ENCODE peak calls at places on chromosomes 4 and X, in five cellular contexts. Q is endothelial cell of umbilical vein, D is HCT116, E is gastrocnemius medialis, L is H1. S is an unnamed sample.

GRCh38 chr4:3476936-3477749 is 14.0 kb downstream of the DOK7 start:
- DNase-seq in Q (no peak), D (no peak), E (no peak), L (no peak), S (no peak)

GRCh38 chr4:30962949-30963348 is 242.8 kb downstream of the PCDH7 start:
- DNase-seq in Q (peak), E (no peak), L (no peak), D (peak), S (no peak)

GRCh38 chr4:68906238-68907137 is 45.1 kb downstream of the UGT2A3 start:
- DNase-seq in D (no peak), Q (no peak), E (no peak), L (no peak), S (peak)

GRCh38 chrX:95860127-95860526 is 824.5 kb upstream of the DIAPH2 start:
- DNase-seq in L (no peak), Q (no peak), D (no peak), E (no peak), S (no peak)

GRCh38 chrX:76827672-76828071 is 400.2 kb downstream of the MAGEE1 start:
- DNase-seq in D (no peak), Q (no peak), L (no peak), E (no peak), S (no peak)

GRCh38 chrX:105375816-105376215 is 155.3 kb upstream of the TEX13A start:
- DNase-seq in E (no peak), L (no peak), Q (no peak), D (no peak), S (no peak)

GRCh38 chr4:40462326-40462725 is 127.2 kb downstream of the CHRNA9 start:
- DNase-seq in Q (no peak), L (no peak), D (no peak), E (no peak), S (peak)

GRCh38 chrX:28848707-28849106 is 261.5 kb downstream of the IL1RAPL1 start:
- DNase-seq in E (no peak), L (no peak), D (no peak), Q (no peak), S (no peak)

GRCh38 chrX:17032351-17032750 is 85.9 kb downstream of the REPS2 start:
- DNase-seq in Q (peak), D (no peak), E (peak), L (no peak), S (peak)

GRCh38 chr4:10599574-10599973 is 85.0 kb downstream of the CLNK start:
- DNase-seq in D (no peak), L (no peak), Q (no peak), E (no peak), S (no peak)

GRCh38 chrX:96843566-96843965 is 40.1 kb upstream of the RPA4 start:
- DNase-seq in Q (no peak), L (peak), E (no peak), D (no peak), S (no peak)

GRCh38 chr4:186342582-186342981 is 76.6 kb downstream of the F11 start:
- DNase-seq in D (no peak), Q (no peak), E (no peak), L (no peak), S (no peak)

GRCh38 chr4:141541851-141542250 is 94.5 kb upstream of the IL15 start:
- DNase-seq in Q (no peak), L (no peak), E (no peak), D (no peak), S (no peak)

GRCh38 chr4:128668566-128668965 is 140.9 kb upstream of the JADE1 start:
- DNase-seq in E (no peak), L (no peak), D (no peak), Q (no peak), S (no peak)

GRCh38 chrX:50691820-50692219 is 122.2 kb downstream of the SHROOM4 start:
- DNase-seq in E (no peak), Q (peak), L (no peak), D (peak), S (peak)

GRCh38 chr4:34720563-34720962 is 1523.8 kb downstream of the ARAP2 start:
- DNase-seq in D (peak), Q (peak), E (no peak), L (no peak), S (no peak)

GRCh38 chr4:139762715-139763114 is 97.1 kb downstream of the MGST2 start:
- DNase-seq in D (no peak), Q (peak), L (no peak), E (no peak), S (no peak)
- H3K27ac ChIP-seq in D (no peak), Q (peak), L (no peak), E (peak), S (no peak)

GRCh38 chr4:70818173-70818856 is 21.4 kb downstream of the GRSF1 start:
- DNase-seq in L (no peak), D (no peak), E (no peak), Q (no peak), S (no peak)
- TF ChIP-seq POLR2A in L (no peak), D (no peak), E (no peak), Q (no peak), S (no peak)

DNA sequence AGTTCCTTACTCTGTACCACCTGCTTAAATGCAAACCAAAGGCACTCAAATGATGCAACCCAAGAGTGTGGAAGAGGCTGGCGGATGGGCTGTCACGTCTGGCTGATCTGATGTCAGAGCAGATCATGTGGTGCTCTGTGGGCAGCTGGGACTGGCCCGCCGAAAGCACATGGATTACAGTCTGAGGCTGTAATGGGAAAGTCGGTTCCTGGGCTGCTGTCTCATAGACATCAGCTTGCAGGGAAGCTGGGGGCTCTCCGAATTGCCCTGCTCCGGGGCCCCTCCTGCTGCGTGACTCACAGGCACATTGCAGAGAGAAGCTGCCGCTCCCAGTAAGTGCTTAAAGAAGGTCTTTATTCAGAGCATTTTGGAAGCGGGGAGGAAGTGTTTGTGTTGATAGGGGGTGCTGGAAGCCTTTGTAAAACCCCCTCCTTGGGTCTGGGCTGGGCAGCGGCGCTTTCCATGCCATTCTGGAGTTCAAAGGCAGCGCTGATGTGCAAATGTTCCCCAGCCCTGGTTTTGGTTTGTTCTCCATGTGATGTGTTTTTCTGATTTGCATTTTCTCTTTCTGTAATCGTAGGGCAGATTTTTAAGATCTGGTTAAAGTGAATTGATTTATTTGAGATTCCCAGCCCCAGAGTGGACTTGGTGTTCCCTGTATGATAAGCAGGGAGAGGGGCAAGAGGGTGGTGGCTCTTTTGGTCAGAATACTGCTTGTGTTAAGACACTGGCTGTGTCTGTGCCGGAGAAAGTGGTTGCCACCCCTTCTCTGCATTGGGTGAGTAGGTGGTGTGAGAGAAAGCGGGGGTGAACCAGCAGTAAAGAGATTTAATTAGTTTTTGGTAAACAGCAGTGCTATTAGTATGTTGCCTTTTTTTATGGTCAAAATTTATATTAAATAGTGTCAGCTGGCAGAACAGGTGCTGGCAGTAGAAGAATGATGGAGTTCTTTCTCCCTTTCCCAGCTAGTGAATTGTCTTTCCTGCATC is 181.3 kb downstream of the LARP7 start:
- DNase-seq in L (peak), D (peak), Q (peak), E (peak), S (peak)
- H3K27ac ChIP-seq in L (no peak), D (no peak), Q (no peak), E (peak), S (no peak)

DNA sequence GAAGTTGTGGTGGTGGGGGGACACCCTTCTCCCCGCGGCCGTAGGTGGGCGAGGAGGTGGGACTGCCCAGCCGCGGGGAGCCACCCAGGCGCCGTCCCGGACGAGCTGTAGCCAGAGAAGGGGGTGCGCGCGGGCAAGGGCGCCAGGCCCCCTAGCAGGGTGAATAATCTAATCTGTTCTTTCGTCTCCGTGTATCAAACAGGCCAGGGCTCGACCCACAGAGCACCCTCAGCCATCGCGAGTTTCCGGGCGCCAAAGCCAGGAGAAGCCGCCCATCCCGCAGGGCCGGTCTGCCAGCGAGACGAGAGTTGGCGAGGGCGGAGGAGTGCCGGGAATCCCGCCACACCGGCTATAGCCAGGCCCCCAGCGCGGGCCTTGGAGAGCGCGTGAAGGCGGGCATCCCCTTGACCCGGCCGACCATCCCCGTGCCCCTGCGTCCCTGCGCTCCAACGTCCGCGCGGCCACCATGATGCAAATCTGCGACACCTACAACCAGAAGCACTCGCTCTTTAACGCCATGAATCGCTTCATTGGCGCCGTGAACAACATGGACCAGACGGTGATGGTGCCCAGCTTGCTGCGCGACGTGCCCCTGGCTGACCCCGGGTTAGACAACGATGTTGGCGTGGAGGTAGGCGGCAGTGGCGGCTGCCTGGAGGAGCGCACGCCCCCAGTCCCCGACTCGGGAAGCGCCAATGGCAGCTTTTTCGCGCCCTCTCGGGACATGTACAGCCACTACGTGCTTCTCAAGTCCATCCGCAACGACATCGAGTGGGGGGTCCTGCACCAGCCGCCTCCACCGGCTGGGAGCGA is 3.4 kb downstream of the MID1IP1 start:
- DNase-seq in D (no peak), L (no peak), Q (peak), E (peak), S (peak)
- TF ChIP-seq POLR2A in D (no peak), L (peak), Q (no peak), E (no peak), S (no peak)

DNA sequence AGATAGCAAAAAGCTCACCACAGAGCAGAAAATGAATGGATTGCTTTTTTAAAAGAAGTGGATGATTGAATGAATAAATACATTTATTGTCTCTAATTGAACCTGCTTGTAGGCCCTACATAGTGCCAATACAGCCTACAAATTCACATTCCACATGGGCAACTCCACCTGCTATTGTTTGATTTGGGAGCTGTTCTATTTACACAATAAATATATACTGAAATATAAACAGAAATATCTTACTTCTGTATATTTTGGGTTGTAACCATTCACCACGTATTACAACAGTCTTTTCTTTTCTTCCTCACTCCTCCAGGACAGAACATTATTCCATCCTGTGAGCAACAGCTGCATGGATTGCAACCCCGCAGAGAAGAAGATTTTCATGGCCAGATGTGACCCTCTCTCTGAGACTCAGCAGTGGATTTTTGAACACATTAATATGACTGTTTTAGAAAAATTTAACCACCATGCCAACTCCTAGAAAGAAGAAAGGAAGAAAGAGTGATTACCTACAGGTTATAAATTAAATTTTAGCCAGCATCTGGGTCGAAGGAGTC is 128.9 kb upstream of the GALNT7 start:
- DNase-seq in Q (no peak), L (no peak), E (no peak), D (no peak), S (no peak)
- H3K27ac ChIP-seq in Q (no peak), L (no peak), E (peak), D (no peak), S (peak)

GRCh38 chr4:154612472-154613414 is at the start of gene FGG:
- DNase-seq in Q (no peak), E (no peak), D (no peak), L (no peak), S (no peak)
- TF ChIP-seq POLR2A in Q (no peak), E (no peak), D (no peak), L (no peak), S (no peak)

GRCh38 chr4:153260152-153260551 is 55.9 kb downstream of the TRIM2 start:
- DNase-seq in E (no peak), L (no peak), Q (no peak), D (no peak), S (no peak)

GRCh38 chr4:153258750-153259149 is 54.5 kb downstream of the TRIM2 start:
- DNase-seq in E (no peak), Q (no peak), L (no peak), D (no peak), S (no peak)

GRCh38 chr4:153259679-153260078 is 55.4 kb downstream of the TRIM2 start:
- DNase-seq in Q (no peak), D (no peak), E (no peak), L (no peak), S (no peak)

GRCh38 chr4:153257151-153257620 is 52.9 kb downstream of the TRIM2 start:
- DNase-seq in D (no peak), E (no peak), Q (peak), L (no peak), S (no peak)

GRCh38 chr4:153257966-153258365 is 53.7 kb downstream of the TRIM2 start:
- DNase-seq in L (no peak), E (no peak), Q (no peak), D (no peak), S (no peak)
- H3K27ac ChIP-seq in L (peak), E (no peak), Q (no peak), D (no peak), S (no peak)

GRCh38 chrX:118345401-118346257 is at the start of gene WDR44:
- DNase-seq in E (peak), Q (peak), D (peak), L (peak), S (peak)
- TF ChIP-seq POLR2A in E (peak), Q (peak), D (no peak), L (peak), S (peak)

DNA sequence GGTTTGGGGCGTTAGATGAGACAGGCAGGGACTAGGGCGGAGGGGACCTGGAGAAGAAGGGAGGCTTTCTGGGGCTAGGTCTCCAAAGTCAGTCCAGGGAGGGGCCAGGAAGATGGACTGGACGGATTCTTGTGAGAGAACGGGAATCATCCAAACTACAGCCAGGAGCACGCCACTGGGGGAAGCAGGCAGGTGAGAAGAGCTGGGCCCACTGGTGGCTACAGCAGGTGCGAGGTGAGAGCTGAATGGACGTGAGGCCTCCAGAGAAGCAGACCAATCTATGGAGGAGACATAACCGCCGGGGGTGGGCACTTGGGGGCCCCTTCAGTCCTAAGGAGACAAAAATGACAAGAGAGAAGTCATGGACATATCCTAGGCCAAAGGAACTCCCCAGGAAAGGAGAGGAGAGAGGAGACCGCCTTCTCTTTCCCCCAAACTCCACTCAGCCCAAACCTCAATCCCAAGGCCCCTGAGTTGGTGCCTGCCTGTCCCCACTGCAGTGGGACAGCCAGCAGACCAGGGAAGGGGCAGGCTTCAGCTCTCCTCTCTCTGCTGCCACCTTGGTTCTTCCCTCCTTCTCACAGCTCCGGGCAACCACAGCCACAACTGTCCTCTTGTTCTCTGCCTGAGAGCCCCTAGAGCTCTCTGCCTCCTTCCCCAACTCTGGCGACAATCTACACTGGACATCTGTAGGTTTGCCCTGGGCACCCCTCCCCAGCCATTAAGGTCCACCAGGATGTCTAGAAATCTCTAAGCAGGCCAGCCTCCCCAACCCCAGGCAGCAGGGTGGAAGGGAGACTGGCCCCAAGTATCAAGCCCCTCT is 7.0 kb downstream of the APLN start:
- DNase-seq in Q (no peak), D (no peak), L (no peak), E (no peak), S (no peak)
- H3K27ac ChIP-seq in Q (no peak), D (no peak), L (no peak), E (no peak), S (no peak)

S was measured in body of pancreas.